ENCODE peak calls at places on chromosomes 1 and 21, in five cellular contexts. One of them, this sample, is unnamed.

GRCh38 chr21:42304556-42305454 is 10.4 kb downstream of the TFF3 start:
- DNase-seq in IMR-90: no peak
- DNase-seq in H1: no peak
- DNase-seq in neuronal stem cell: no peak
- DNase-seq in mesenchymal stem cell: no peak
- DNase-seq in this sample: no peak

GRCh38 chr21:32214654-32215305 is 64.1 kb downstream of the MIS18A start:
- DNase-seq in IMR-90: no peak
- DNase-seq in H1: no peak
- DNase-seq in neuronal stem cell: no peak
- DNase-seq in mesenchymal stem cell: no peak
- DNase-seq in this sample: no peak

GRCh38 chr1:211951856-211952255 is 83.5 kb downstream of the INTS7 start:
- DNase-seq in IMR-90: peak
- DNase-seq in H1: no peak
- DNase-seq in neuronal stem cell: no peak
- DNase-seq in mesenchymal stem cell: peak
- DNase-seq in this sample: peak

GRCh38 chr1:39833616-39834015 is 45.0 kb upstream of the BMP8B start:
- DNase-seq in IMR-90: no peak
- DNase-seq in H1: no peak
- DNase-seq in neuronal stem cell: no peak
- DNase-seq in mesenchymal stem cell: no peak
- DNase-seq in this sample: no peak

GRCh38 chr1:110053557-110054428 is 16.7 kb downstream of the ALX3 start:
- DNase-seq in IMR-90: peak
- DNase-seq in H1: peak
- DNase-seq in neuronal stem cell: peak
- DNase-seq in mesenchymal stem cell: peak
- DNase-seq in this sample: peak

GRCh38 chr1:54934869-54935268 is 45.6 kb upstream of the TMEM61 start:
- DNase-seq in IMR-90: peak
- DNase-seq in H1: no peak
- DNase-seq in neuronal stem cell: no peak
- DNase-seq in mesenchymal stem cell: peak
- DNase-seq in this sample: no peak

GRCh38 chr1:84379128-84379527 is 19.2 kb upstream of the DNASE2B start:
- DNase-seq in IMR-90: peak
- DNase-seq in H1: no peak
- DNase-seq in neuronal stem cell: no peak
- DNase-seq in mesenchymal stem cell: peak
- DNase-seq in this sample: peak

GRCh38 chr1:238991730-238992490 is 394.5 kb upstream of the CHRM3 start:
- DNase-seq in IMR-90: no peak
- DNase-seq in H1: no peak
- DNase-seq in neuronal stem cell: no peak
- DNase-seq in mesenchymal stem cell: no peak
- DNase-seq in this sample: no peak

GRCh38 chr1:153572569-153573015 is 6.9 kb upstream of the S100A2 start:
- DNase-seq in IMR-90: peak
- DNase-seq in H1: no peak
- DNase-seq in neuronal stem cell: no peak
- DNase-seq in mesenchymal stem cell: peak
- DNase-seq in this sample: peak

DNA sequence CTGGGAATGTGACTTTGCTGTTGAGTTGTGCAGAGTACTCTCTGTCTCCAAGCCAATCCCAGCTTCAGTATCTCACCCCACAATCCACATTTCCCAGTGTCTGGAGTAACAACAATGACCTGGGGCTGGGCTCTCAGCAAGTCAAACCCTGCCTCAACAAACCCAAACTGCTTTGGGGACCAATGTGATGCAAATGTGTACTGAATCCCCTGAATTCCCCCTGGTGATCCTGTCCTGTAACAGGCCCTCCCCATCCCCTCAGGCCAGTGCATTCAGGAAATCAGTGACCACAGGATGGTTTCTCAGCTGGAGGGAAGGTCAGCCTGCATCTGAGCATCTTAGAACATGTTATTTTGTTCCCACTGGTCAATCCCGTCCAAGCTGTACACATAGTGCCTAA is 36.7 kb upstream of the HAO2 start:
- DNase-seq in IMR-90: no peak
- DNase-seq in H1: no peak
- DNase-seq in neuronal stem cell: no peak
- DNase-seq in mesenchymal stem cell: no peak
- DNase-seq in this sample: no peak
- H3K4me2 ChIP-seq in IMR-90: no peak
- H3K4me2 ChIP-seq in H1: peak
- H3K4me2 ChIP-seq in neuronal stem cell: no peak
- H3K4me2 ChIP-seq in mesenchymal stem cell: no peak
- H3K4me2 ChIP-seq in this sample: no peak

GRCh38 chr1:7961199-7962010 is at the start of gene PARK7:
- DNase-seq in IMR-90: peak
- DNase-seq in H1: peak
- DNase-seq in neuronal stem cell: peak
- DNase-seq in mesenchymal stem cell: peak
- DNase-seq in this sample: peak

GRCh38 chr1:7962011-7962335 is 462 bp downstream of the PARK7 start:
- DNase-seq in IMR-90: no peak
- DNase-seq in H1: no peak
- DNase-seq in neuronal stem cell: no peak
- DNase-seq in mesenchymal stem cell: peak
- DNase-seq in this sample: no peak

GRCh38 chr1:7964476-7964875 is 3.0 kb downstream of the PARK7 start:
- DNase-seq in IMR-90: no peak
- DNase-seq in H1: no peak
- DNase-seq in neuronal stem cell: no peak
- DNase-seq in mesenchymal stem cell: no peak
- DNase-seq in this sample: no peak

GRCh38 chr1:7960867-7961198 is 678 bp upstream of the PARK7 start:
- DNase-seq in IMR-90: no peak
- DNase-seq in H1: no peak
- DNase-seq in neuronal stem cell: no peak
- DNase-seq in mesenchymal stem cell: no peak
- DNase-seq in this sample: no peak

DNA sequence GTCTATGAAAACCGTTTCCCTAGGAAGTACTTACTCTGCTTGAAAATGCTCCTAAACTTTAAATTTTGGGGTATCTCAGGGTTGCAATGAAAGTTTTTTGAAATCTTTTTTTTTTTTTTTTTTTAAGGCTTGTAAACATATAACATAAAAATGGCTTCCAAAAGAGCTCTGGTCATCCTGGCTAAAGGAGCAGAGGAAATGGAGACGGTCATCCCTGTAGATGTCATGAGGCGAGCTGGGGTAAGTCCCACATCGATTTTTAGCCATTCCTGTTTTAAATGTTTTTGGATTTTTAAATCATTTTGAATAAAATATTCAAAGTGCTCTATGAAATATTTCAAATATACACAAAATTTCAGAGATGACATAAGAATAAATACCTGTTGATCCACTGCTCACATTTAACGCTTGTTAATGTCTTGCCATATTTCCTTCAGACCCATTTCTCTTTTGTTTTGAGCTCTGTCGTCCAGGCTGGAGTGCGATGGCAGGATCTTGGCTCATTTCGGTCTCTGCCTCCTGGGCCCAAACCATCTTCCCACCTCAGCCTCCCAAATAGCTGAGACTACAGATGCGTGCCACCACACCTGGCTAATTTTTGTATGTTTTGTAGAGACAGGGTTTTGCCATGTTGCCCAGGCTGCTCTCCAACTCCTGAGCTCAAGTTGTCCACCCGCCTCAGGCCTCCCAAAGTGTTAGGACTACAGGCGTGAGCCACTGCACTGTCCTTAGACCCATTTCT is 1.3 kb downstream of the PARK7 start:
- DNase-seq in IMR-90: peak
- DNase-seq in H1: no peak
- DNase-seq in neuronal stem cell: no peak
- DNase-seq in mesenchymal stem cell: no peak
- DNase-seq in this sample: no peak
- H3K4me3 ChIP-seq in IMR-90: no peak
- H3K4me3 ChIP-seq in H1: peak
- H3K4me3 ChIP-seq in neuronal stem cell: no peak
- H3K4me3 ChIP-seq in mesenchymal stem cell: no peak
- H3K4me3 ChIP-seq in this sample: no peak

GRCh38 chr1:45205000-45205909 is 1.1 kb downstream of the ZSWIM5 start:
- DNase-seq in IMR-90: peak
- DNase-seq in H1: peak
- DNase-seq in neuronal stem cell: peak
- DNase-seq in mesenchymal stem cell: peak
- DNase-seq in this sample: no peak

GRCh38 chr1:45211061-45211460 is 4.7 kb upstream of the ZSWIM5 start:
- DNase-seq in IMR-90: no peak
- DNase-seq in H1: no peak
- DNase-seq in neuronal stem cell: no peak
- DNase-seq in mesenchymal stem cell: no peak
- DNase-seq in this sample: no peak

GRCh38 chr1:45200906-45201500 is 5.4 kb downstream of the ZSWIM5 start:
- DNase-seq in IMR-90: no peak
- DNase-seq in H1: no peak
- DNase-seq in neuronal stem cell: no peak
- DNase-seq in mesenchymal stem cell: no peak
- DNase-seq in this sample: no peak

GRCh38 chr1:45206808-45207624 is 611 bp upstream of the ZSWIM5 start:
- DNase-seq in IMR-90: no peak
- DNase-seq in H1: no peak
- DNase-seq in neuronal stem cell: no peak
- DNase-seq in mesenchymal stem cell: no peak
- DNase-seq in this sample: no peak

DNA sequence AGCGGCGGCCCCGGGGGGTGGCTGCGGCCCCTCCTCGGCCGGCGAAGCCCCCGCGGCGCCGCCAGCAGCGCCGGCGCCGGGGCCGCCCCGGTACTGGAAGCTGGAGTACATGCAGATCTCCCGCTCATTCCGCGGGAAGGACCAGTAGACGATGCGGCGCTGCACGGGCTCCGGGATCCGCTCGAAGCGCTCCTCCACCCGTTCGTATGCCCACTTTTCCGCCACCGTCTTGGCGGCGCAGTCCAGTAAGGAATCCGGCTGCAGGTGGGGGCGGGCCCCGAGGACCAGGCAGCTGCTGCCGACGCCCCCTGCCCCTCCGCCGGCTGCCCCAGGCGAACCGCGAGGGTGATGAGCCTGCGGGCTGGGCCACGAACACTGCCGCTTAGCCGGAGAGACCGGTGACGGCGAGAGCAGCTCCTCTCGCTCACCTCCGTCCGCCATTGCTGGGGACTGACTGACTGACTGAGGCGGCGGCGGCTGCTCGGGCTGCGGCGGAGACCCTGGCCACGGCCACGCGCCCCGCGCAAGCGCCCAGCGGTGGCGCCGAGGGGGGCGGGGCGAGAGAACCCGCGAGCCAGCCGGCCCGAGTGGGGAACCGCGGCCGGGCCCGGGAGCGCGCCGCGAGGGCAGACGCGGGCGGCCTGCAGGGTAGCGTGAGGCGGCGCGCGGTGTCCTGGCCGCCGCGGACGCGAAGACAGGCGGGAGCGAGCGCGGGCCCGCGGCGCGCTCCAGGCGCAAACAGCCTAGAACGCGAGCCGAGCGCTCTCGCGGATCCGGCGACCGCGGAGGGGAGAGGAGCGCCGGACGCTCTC is at the start of gene ZSWIM5:
- DNase-seq in IMR-90: peak
- DNase-seq in H1: peak
- DNase-seq in neuronal stem cell: peak
- DNase-seq in mesenchymal stem cell: peak
- DNase-seq in this sample: peak
- H3K14ac ChIP-seq in IMR-90: no peak
- H3K14ac ChIP-seq in H1: no peak
- H3K14ac ChIP-seq in neuronal stem cell: peak
- H3K14ac ChIP-seq in mesenchymal stem cell: no peak
- H3K14ac ChIP-seq in this sample: no peak

GRCh38 chr1:105343317-105343716 is 1593.6 kb downstream of the AMY1C start:
- DNase-seq in IMR-90: no peak
- DNase-seq in H1: no peak
- DNase-seq in neuronal stem cell: no peak
- DNase-seq in mesenchymal stem cell: no peak
- DNase-seq in this sample: no peak
- H3K4me2 ChIP-seq in IMR-90: no peak
- H3K4me2 ChIP-seq in H1: no peak
- H3K4me2 ChIP-seq in neuronal stem cell: no peak
- H3K4me2 ChIP-seq in mesenchymal stem cell: no peak
- H3K4me2 ChIP-seq in this sample: no peak

GRCh38 chr1:219927956-219928790 is at the start of gene SLC30A10:
- DNase-seq in IMR-90: no peak
- DNase-seq in H1: peak
- DNase-seq in neuronal stem cell: peak
- DNase-seq in mesenchymal stem cell: peak
- DNase-seq in this sample: peak
- H3K4me3 ChIP-seq in IMR-90: peak
- H3K4me3 ChIP-seq in H1: peak
- H3K4me3 ChIP-seq in neuronal stem cell: peak
- H3K4me3 ChIP-seq in mesenchymal stem cell: peak
- H3K4me3 ChIP-seq in this sample: peak

This sample was measured in trophoblast cell.